ENCODE peak calls at places on chromosomes 11 and 22, in ten cellular contexts. One of them, this sample, is unnamed.

GRCh38 chr11:75498556-75499255 is 27.0 kb downstream of the GDPD5 start:
- DNase-seq in activated T-cell treated with anti-CD3 and anti-CD28 coated beads for 1 hour: no peak
- DNase-seq in skeletal muscle cell: no peak
- DNase-seq in stimulated activated naive CD8-positive, alpha-beta T cell treated with anti-CD3 and anti-CD28 coated beads, Interleukin-15, amount 100 ng/mL, for 72 hours: no peak
- DNase-seq in KG1: no peak
- DNase-seq in SJSA1: no peak
- DNase-seq in midbrain: no peak
- DNase-seq in fibroblast of mammary gland: peak
- DNase-seq in AML-193: no peak
- DNase-seq in lung microvascular endothelial cell: no peak
- DNase-seq in this sample: no peak

GRCh38 chr11:122393209-122393850 is 262.2 kb upstream of the UBASH3B start:
- DNase-seq in activated T-cell treated with anti-CD3 and anti-CD28 coated beads for 1 hour: no peak
- DNase-seq in skeletal muscle cell: no peak
- DNase-seq in stimulated activated naive CD8-positive, alpha-beta T cell treated with anti-CD3 and anti-CD28 coated beads, Interleukin-15, amount 100 ng/mL, for 72 hours: no peak
- DNase-seq in KG1: no peak
- DNase-seq in SJSA1: no peak
- DNase-seq in midbrain: no peak
- DNase-seq in fibroblast of mammary gland: no peak
- DNase-seq in AML-193: peak
- DNase-seq in lung microvascular endothelial cell: no peak
- DNase-seq in this sample: no peak

GRCh38 chr22:17430298-17430900 is 61.1 kb downstream of the CECR2 start:
- DNase-seq in activated T-cell treated with anti-CD3 and anti-CD28 coated beads for 1 hour: no peak
- DNase-seq in skeletal muscle cell: peak
- DNase-seq in stimulated activated naive CD8-positive, alpha-beta T cell treated with anti-CD3 and anti-CD28 coated beads, Interleukin-15, amount 100 ng/mL, for 72 hours: no peak
- DNase-seq in KG1: no peak
- DNase-seq in SJSA1: no peak
- DNase-seq in midbrain: peak
- DNase-seq in fibroblast of mammary gland: peak
- DNase-seq in AML-193: no peak
- DNase-seq in lung microvascular endothelial cell: no peak
- DNase-seq in this sample: peak

GRCh38 chr11:102921587-102922220 is 33.8 kb downstream of the MMP13 start:
- DNase-seq in activated T-cell treated with anti-CD3 and anti-CD28 coated beads for 1 hour: no peak
- DNase-seq in skeletal muscle cell: no peak
- DNase-seq in stimulated activated naive CD8-positive, alpha-beta T cell treated with anti-CD3 and anti-CD28 coated beads, Interleukin-15, amount 100 ng/mL, for 72 hours: no peak
- DNase-seq in KG1: no peak
- DNase-seq in SJSA1: no peak
- DNase-seq in midbrain: no peak
- DNase-seq in fibroblast of mammary gland: no peak
- DNase-seq in AML-193: no peak
- DNase-seq in lung microvascular endothelial cell: no peak
- DNase-seq in this sample: no peak

GRCh38 chr11:101706541-101706940 is 122.7 kb upstream of the TRPC6 start:
- DNase-seq in activated T-cell treated with anti-CD3 and anti-CD28 coated beads for 1 hour: no peak
- DNase-seq in skeletal muscle cell: peak
- DNase-seq in stimulated activated naive CD8-positive, alpha-beta T cell treated with anti-CD3 and anti-CD28 coated beads, Interleukin-15, amount 100 ng/mL, for 72 hours: no peak
- DNase-seq in KG1: no peak
- DNase-seq in SJSA1: no peak
- DNase-seq in midbrain: no peak
- DNase-seq in fibroblast of mammary gland: peak
- DNase-seq in AML-193: no peak
- DNase-seq in lung microvascular endothelial cell: no peak
- DNase-seq in this sample: no peak

GRCh38 chr22:22565991-22566390 is 6.9 kb upstream of the PRAME start:
- DNase-seq in activated T-cell treated with anti-CD3 and anti-CD28 coated beads for 1 hour: no peak
- DNase-seq in skeletal muscle cell: peak
- DNase-seq in stimulated activated naive CD8-positive, alpha-beta T cell treated with anti-CD3 and anti-CD28 coated beads, Interleukin-15, amount 100 ng/mL, for 72 hours: no peak
- DNase-seq in KG1: no peak
- DNase-seq in SJSA1: no peak
- DNase-seq in midbrain: no peak
- DNase-seq in fibroblast of mammary gland: peak
- DNase-seq in AML-193: no peak
- DNase-seq in lung microvascular endothelial cell: peak
- DNase-seq in this sample: no peak

GRCh38 chr11:6640985-6641701 is 14.5 kb downstream of the DCHS1 start:
- DNase-seq in activated T-cell treated with anti-CD3 and anti-CD28 coated beads for 1 hour: no peak
- DNase-seq in skeletal muscle cell: no peak
- DNase-seq in stimulated activated naive CD8-positive, alpha-beta T cell treated with anti-CD3 and anti-CD28 coated beads, Interleukin-15, amount 100 ng/mL, for 72 hours: no peak
- DNase-seq in KG1: no peak
- DNase-seq in SJSA1: no peak
- DNase-seq in midbrain: peak
- DNase-seq in fibroblast of mammary gland: no peak
- DNase-seq in AML-193: no peak
- DNase-seq in lung microvascular endothelial cell: no peak
- DNase-seq in this sample: no peak

GRCh38 chr22:45881524-45881875 is 95.5 kb downstream of the WNT7B start:
- DNase-seq in activated T-cell treated with anti-CD3 and anti-CD28 coated beads for 1 hour: no peak
- DNase-seq in skeletal muscle cell: no peak
- DNase-seq in stimulated activated naive CD8-positive, alpha-beta T cell treated with anti-CD3 and anti-CD28 coated beads, Interleukin-15, amount 100 ng/mL, for 72 hours: no peak
- DNase-seq in KG1: no peak
- DNase-seq in SJSA1: no peak
- DNase-seq in midbrain: no peak
- DNase-seq in fibroblast of mammary gland: no peak
- DNase-seq in AML-193: no peak
- DNase-seq in lung microvascular endothelial cell: no peak
- DNase-seq in this sample: no peak

GRCh38 chr22:36923458-36923784 is 10.0 kb downstream of the CSF2RB start:
- DNase-seq in activated T-cell treated with anti-CD3 and anti-CD28 coated beads for 1 hour: no peak
- DNase-seq in skeletal muscle cell: no peak
- DNase-seq in stimulated activated naive CD8-positive, alpha-beta T cell treated with anti-CD3 and anti-CD28 coated beads, Interleukin-15, amount 100 ng/mL, for 72 hours: no peak
- DNase-seq in KG1: no peak
- DNase-seq in SJSA1: no peak
- DNase-seq in midbrain: no peak
- DNase-seq in fibroblast of mammary gland: no peak
- DNase-seq in AML-193: peak
- DNase-seq in lung microvascular endothelial cell: no peak
- DNase-seq in this sample: no peak

GRCh38 chr11:132278801-132279574 is 908.6 kb downstream of the NTM start:
- DNase-seq in activated T-cell treated with anti-CD3 and anti-CD28 coated beads for 1 hour: no peak
- DNase-seq in skeletal muscle cell: no peak
- DNase-seq in stimulated activated naive CD8-positive, alpha-beta T cell treated with anti-CD3 and anti-CD28 coated beads, Interleukin-15, amount 100 ng/mL, for 72 hours: no peak
- DNase-seq in KG1: no peak
- DNase-seq in SJSA1: no peak
- DNase-seq in midbrain: peak
- DNase-seq in fibroblast of mammary gland: peak
- DNase-seq in AML-193: peak
- DNase-seq in lung microvascular endothelial cell: peak
- DNase-seq in this sample: no peak

GRCh38 chr11:65506316-65506769 is 7.5 kb downstream of the MALAT1 start:
- DNase-seq in activated T-cell treated with anti-CD3 and anti-CD28 coated beads for 1 hour: no peak
- DNase-seq in skeletal muscle cell: no peak
- DNase-seq in stimulated activated naive CD8-positive, alpha-beta T cell treated with anti-CD3 and anti-CD28 coated beads, Interleukin-15, amount 100 ng/mL, for 72 hours: no peak
- DNase-seq in KG1: no peak
- DNase-seq in SJSA1: no peak
- DNase-seq in midbrain: no peak
- DNase-seq in fibroblast of mammary gland: no peak
- DNase-seq in AML-193: no peak
- DNase-seq in lung microvascular endothelial cell: no peak
- DNase-seq in this sample: no peak

GRCh38 chr11:119907122-119907933 is 178.3 kb upstream of the NECTIN1 start:
- DNase-seq in activated T-cell treated with anti-CD3 and anti-CD28 coated beads for 1 hour: no peak
- DNase-seq in skeletal muscle cell: no peak
- DNase-seq in stimulated activated naive CD8-positive, alpha-beta T cell treated with anti-CD3 and anti-CD28 coated beads, Interleukin-15, amount 100 ng/mL, for 72 hours: no peak
- DNase-seq in KG1: no peak
- DNase-seq in SJSA1: no peak
- DNase-seq in midbrain: no peak
- DNase-seq in fibroblast of mammary gland: no peak
- DNase-seq in AML-193: no peak
- DNase-seq in lung microvascular endothelial cell: no peak
- DNase-seq in this sample: no peak

GRCh38 chr11:22076215-22076930 is 116.5 kb upstream of the ANO5 start:
- DNase-seq in activated T-cell treated with anti-CD3 and anti-CD28 coated beads for 1 hour: no peak
- DNase-seq in skeletal muscle cell: no peak
- DNase-seq in stimulated activated naive CD8-positive, alpha-beta T cell treated with anti-CD3 and anti-CD28 coated beads, Interleukin-15, amount 100 ng/mL, for 72 hours: no peak
- DNase-seq in KG1: no peak
- DNase-seq in SJSA1: no peak
- DNase-seq in midbrain: no peak
- DNase-seq in fibroblast of mammary gland: no peak
- DNase-seq in AML-193: no peak
- DNase-seq in lung microvascular endothelial cell: no peak
- DNase-seq in this sample: no peak

GRCh38 chr11:134270250-134270714 is 5.9 kb upstream of the GLB1L3 start:
- DNase-seq in activated T-cell treated with anti-CD3 and anti-CD28 coated beads for 1 hour: no peak
- DNase-seq in skeletal muscle cell: no peak
- DNase-seq in stimulated activated naive CD8-positive, alpha-beta T cell treated with anti-CD3 and anti-CD28 coated beads, Interleukin-15, amount 100 ng/mL, for 72 hours: no peak
- DNase-seq in KG1: no peak
- DNase-seq in SJSA1: no peak
- DNase-seq in midbrain: no peak
- DNase-seq in fibroblast of mammary gland: no peak
- DNase-seq in AML-193: no peak
- DNase-seq in lung microvascular endothelial cell: no peak
- DNase-seq in this sample: no peak

GRCh38 chr11:55795256-55795655 is at the start of gene OR5D14:
- DNase-seq in activated T-cell treated with anti-CD3 and anti-CD28 coated beads for 1 hour: no peak
- DNase-seq in skeletal muscle cell: no peak
- DNase-seq in stimulated activated naive CD8-positive, alpha-beta T cell treated with anti-CD3 and anti-CD28 coated beads, Interleukin-15, amount 100 ng/mL, for 72 hours: no peak
- DNase-seq in KG1: no peak
- DNase-seq in SJSA1: no peak
- DNase-seq in midbrain: no peak
- DNase-seq in fibroblast of mammary gland: no peak
- DNase-seq in AML-193: no peak
- DNase-seq in lung microvascular endothelial cell: no peak
- DNase-seq in this sample: no peak

GRCh38 chr11:44894217-44894617 is 56.5 kb downstream of the TP53I11 start:
- DNase-seq in activated T-cell treated with anti-CD3 and anti-CD28 coated beads for 1 hour: peak
- DNase-seq in skeletal muscle cell: no peak
- DNase-seq in stimulated activated naive CD8-positive, alpha-beta T cell treated with anti-CD3 and anti-CD28 coated beads, Interleukin-15, amount 100 ng/mL, for 72 hours: peak
- DNase-seq in KG1: peak
- DNase-seq in SJSA1: peak
- DNase-seq in midbrain: peak
- DNase-seq in fibroblast of mammary gland: peak
- DNase-seq in AML-193: peak
- DNase-seq in lung microvascular endothelial cell: peak
- DNase-seq in this sample: peak

GRCh38 chr11:132784441-132784840 is 747.9 kb downstream of the OPCML start:
- DNase-seq in activated T-cell treated with anti-CD3 and anti-CD28 coated beads for 1 hour: no peak
- DNase-seq in skeletal muscle cell: no peak
- DNase-seq in stimulated activated naive CD8-positive, alpha-beta T cell treated with anti-CD3 and anti-CD28 coated beads, Interleukin-15, amount 100 ng/mL, for 72 hours: no peak
- DNase-seq in KG1: no peak
- DNase-seq in SJSA1: no peak
- DNase-seq in midbrain: no peak
- DNase-seq in fibroblast of mammary gland: no peak
- DNase-seq in AML-193: no peak
- DNase-seq in lung microvascular endothelial cell: no peak
- DNase-seq in this sample: no peak

GRCh38 chr11:131064373-131064991 is 148.2 kb upstream of the SNX19 start:
- DNase-seq in activated T-cell treated with anti-CD3 and anti-CD28 coated beads for 1 hour: no peak
- DNase-seq in skeletal muscle cell: peak
- DNase-seq in stimulated activated naive CD8-positive, alpha-beta T cell treated with anti-CD3 and anti-CD28 coated beads, Interleukin-15, amount 100 ng/mL, for 72 hours: peak
- DNase-seq in KG1: peak
- DNase-seq in SJSA1: peak
- DNase-seq in midbrain: peak
- DNase-seq in fibroblast of mammary gland: peak
- DNase-seq in AML-193: no peak
- DNase-seq in lung microvascular endothelial cell: peak
- DNase-seq in this sample: peak

GRCh38 chr11:102317768-102318103 is 452 bp downstream of the BIRC3 start:
- DNase-seq in activated T-cell treated with anti-CD3 and anti-CD28 coated beads for 1 hour: no peak
- DNase-seq in skeletal muscle cell: no peak
- DNase-seq in stimulated activated naive CD8-positive, alpha-beta T cell treated with anti-CD3 and anti-CD28 coated beads, Interleukin-15, amount 100 ng/mL, for 72 hours: no peak
- DNase-seq in KG1: no peak
- DNase-seq in SJSA1: no peak
- DNase-seq in midbrain: no peak
- DNase-seq in fibroblast of mammary gland: no peak
- DNase-seq in AML-193: no peak
- DNase-seq in lung microvascular endothelial cell: no peak
- DNase-seq in this sample: no peak

GRCh38 chr22:24693359-24693758 is 81.2 kb downstream of the PIWIL3 start:
- DNase-seq in activated T-cell treated with anti-CD3 and anti-CD28 coated beads for 1 hour: no peak
- DNase-seq in skeletal muscle cell: no peak
- DNase-seq in stimulated activated naive CD8-positive, alpha-beta T cell treated with anti-CD3 and anti-CD28 coated beads, Interleukin-15, amount 100 ng/mL, for 72 hours: no peak
- DNase-seq in KG1: no peak
- DNase-seq in SJSA1: no peak
- DNase-seq in midbrain: no peak
- DNase-seq in fibroblast of mammary gland: peak
- DNase-seq in AML-193: no peak
- DNase-seq in lung microvascular endothelial cell: peak
- DNase-seq in this sample: no peak

GRCh38 chr11:10683429-10683828 is 10.1 kb downstream of the IRAG1 start:
- DNase-seq in activated T-cell treated with anti-CD3 and anti-CD28 coated beads for 1 hour: no peak
- DNase-seq in skeletal muscle cell: no peak
- DNase-seq in stimulated activated naive CD8-positive, alpha-beta T cell treated with anti-CD3 and anti-CD28 coated beads, Interleukin-15, amount 100 ng/mL, for 72 hours: no peak
- DNase-seq in KG1: no peak
- DNase-seq in SJSA1: no peak
- DNase-seq in midbrain: no peak
- DNase-seq in fibroblast of mammary gland: no peak
- DNase-seq in AML-193: no peak
- DNase-seq in lung microvascular endothelial cell: no peak
- DNase-seq in this sample: no peak

GRCh38 chr11:16293204-16293681 is 63.1 kb downstream of the SOX6 start:
- DNase-seq in activated T-cell treated with anti-CD3 and anti-CD28 coated beads for 1 hour: no peak
- DNase-seq in skeletal muscle cell: no peak
- DNase-seq in stimulated activated naive CD8-positive, alpha-beta T cell treated with anti-CD3 and anti-CD28 coated beads, Interleukin-15, amount 100 ng/mL, for 72 hours: no peak
- DNase-seq in KG1: no peak
- DNase-seq in SJSA1: no peak
- DNase-seq in midbrain: no peak
- DNase-seq in fibroblast of mammary gland: no peak
- DNase-seq in AML-193: no peak
- DNase-seq in lung microvascular endothelial cell: no peak
- DNase-seq in this sample: no peak

GRCh38 chr11:116240661-116241060 is 532.1 kb downstream of the BUD13 start:
- DNase-seq in activated T-cell treated with anti-CD3 and anti-CD28 coated beads for 1 hour: no peak
- DNase-seq in skeletal muscle cell: no peak
- DNase-seq in stimulated activated naive CD8-positive, alpha-beta T cell treated with anti-CD3 and anti-CD28 coated beads, Interleukin-15, amount 100 ng/mL, for 72 hours: no peak
- DNase-seq in KG1: no peak
- DNase-seq in SJSA1: no peak
- DNase-seq in midbrain: no peak
- DNase-seq in fibroblast of mammary gland: peak
- DNase-seq in AML-193: no peak
- DNase-seq in lung microvascular endothelial cell: no peak
- DNase-seq in this sample: no peak

GRCh38 chr11:117807482-117808272 is 10.7 kb upstream of the DSCAML1 start:
- DNase-seq in activated T-cell treated with anti-CD3 and anti-CD28 coated beads for 1 hour: peak
- DNase-seq in skeletal muscle cell: no peak
- DNase-seq in stimulated activated naive CD8-positive, alpha-beta T cell treated with anti-CD3 and anti-CD28 coated beads, Interleukin-15, amount 100 ng/mL, for 72 hours: peak
- DNase-seq in KG1: peak
- DNase-seq in SJSA1: no peak
- DNase-seq in midbrain: peak
- DNase-seq in fibroblast of mammary gland: peak
- DNase-seq in AML-193: no peak
- DNase-seq in lung microvascular endothelial cell: peak
- DNase-seq in this sample: peak

GRCh38 chr11:134888821-134889220 is 476.8 kb upstream of the B3GAT1 start:
- DNase-seq in activated T-cell treated with anti-CD3 and anti-CD28 coated beads for 1 hour: no peak
- DNase-seq in skeletal muscle cell: no peak
- DNase-seq in stimulated activated naive CD8-positive, alpha-beta T cell treated with anti-CD3 and anti-CD28 coated beads, Interleukin-15, amount 100 ng/mL, for 72 hours: no peak
- DNase-seq in KG1: no peak
- DNase-seq in SJSA1: no peak
- DNase-seq in midbrain: no peak
- DNase-seq in fibroblast of mammary gland: no peak
- DNase-seq in AML-193: no peak
- DNase-seq in lung microvascular endothelial cell: no peak
- DNase-seq in this sample: no peak

GRCh38 chr22:33329398-33329797 is 271.2 kb upstream of the SYN3 start:
- DNase-seq in activated T-cell treated with anti-CD3 and anti-CD28 coated beads for 1 hour: no peak
- DNase-seq in skeletal muscle cell: no peak
- DNase-seq in stimulated activated naive CD8-positive, alpha-beta T cell treated with anti-CD3 and anti-CD28 coated beads, Interleukin-15, amount 100 ng/mL, for 72 hours: no peak
- DNase-seq in KG1: no peak
- DNase-seq in SJSA1: no peak
- DNase-seq in midbrain: no peak
- DNase-seq in fibroblast of mammary gland: no peak
- DNase-seq in AML-193: no peak
- DNase-seq in lung microvascular endothelial cell: no peak
- DNase-seq in this sample: no peak

GRCh38 chr22:43923191-43923590 is 414 bp upstream of the PNPLA3 start:
- DNase-seq in activated T-cell treated with anti-CD3 and anti-CD28 coated beads for 1 hour: no peak
- DNase-seq in skeletal muscle cell: no peak
- DNase-seq in stimulated activated naive CD8-positive, alpha-beta T cell treated with anti-CD3 and anti-CD28 coated beads, Interleukin-15, amount 100 ng/mL, for 72 hours: peak
- DNase-seq in KG1: peak
- DNase-seq in SJSA1: no peak
- DNase-seq in midbrain: no peak
- DNase-seq in fibroblast of mammary gland: no peak
- DNase-seq in AML-193: peak
- DNase-seq in lung microvascular endothelial cell: peak
- DNase-seq in this sample: no peak

GRCh38 chr11:94034207-94034606 is 13.1 kb downstream of the HEPHL1 start:
- DNase-seq in activated T-cell treated with anti-CD3 and anti-CD28 coated beads for 1 hour: no peak
- DNase-seq in skeletal muscle cell: no peak
- DNase-seq in stimulated activated naive CD8-positive, alpha-beta T cell treated with anti-CD3 and anti-CD28 coated beads, Interleukin-15, amount 100 ng/mL, for 72 hours: no peak
- DNase-seq in KG1: no peak
- DNase-seq in SJSA1: no peak
- DNase-seq in midbrain: no peak
- DNase-seq in fibroblast of mammary gland: no peak
- DNase-seq in AML-193: no peak
- DNase-seq in lung microvascular endothelial cell: no peak
- DNase-seq in this sample: no peak

This sample was measured in smooth muscle cell of the brain vasculature.